ENCODE peak calls at places on chromosomes 4 and X, in seven cellular contexts. Q is stomach, I is breast epithelium, D is GM23338, Y is HCT116, O is suprapubic skin, G is endothelial cell of umbilical vein. A is an unnamed sample.

GRCh38 chr4:181745933-181746627 is 497.1 kb upstream of the TENM3 start:
- DNase-seq in Q (no peak), I (no peak), D (no peak), Y (no peak), O (no peak), G (no peak), A (no peak)

GRCh38 chr4:134122903-134123302 is 78.7 kb downstream of the PABPC4L start:
- DNase-seq in Q (no peak), I (no peak), D (no peak), Y (no peak), O (no peak), G (no peak), A (no peak)

GRCh38 chr4:40149960-40150385 is 46.9 kb upstream of the RHOH start:
- DNase-seq in Q (peak), I (peak), D (peak), Y (peak), O (no peak), G (peak), A (no peak)

GRCh38 chr4:153750197-153750817 is 9.5 kb downstream of the RNF175 start:
- DNase-seq in Q (peak), I (no peak), D (peak), Y (peak), O (no peak), G (peak), A (no peak)

GRCh38 chr4:122663814-122664610 is 43.1 kb upstream of the IL21 start:
- DNase-seq in Q (no peak), I (no peak), D (no peak), Y (no peak), O (no peak), G (peak), A (no peak)

GRCh38 chr4:6463311-6464289 is 8.8 kb downstream of the PPP2R2C start:
- DNase-seq in Q (peak), I (peak), D (no peak), Y (no peak), O (peak), G (no peak), A (peak)

GRCh38 chr4:54395013-54395527 is 166.0 kb downstream of the PDGFRA start:
- DNase-seq in Q (no peak), I (no peak), D (no peak), Y (no peak), O (no peak), G (no peak), A (no peak)

GRCh38 chr4:88418411-88418810 is 38.5 kb upstream of the HERC5 start:
- DNase-seq in Q (no peak), I (no peak), D (no peak), Y (no peak), O (no peak), G (peak), A (no peak)

DNA sequence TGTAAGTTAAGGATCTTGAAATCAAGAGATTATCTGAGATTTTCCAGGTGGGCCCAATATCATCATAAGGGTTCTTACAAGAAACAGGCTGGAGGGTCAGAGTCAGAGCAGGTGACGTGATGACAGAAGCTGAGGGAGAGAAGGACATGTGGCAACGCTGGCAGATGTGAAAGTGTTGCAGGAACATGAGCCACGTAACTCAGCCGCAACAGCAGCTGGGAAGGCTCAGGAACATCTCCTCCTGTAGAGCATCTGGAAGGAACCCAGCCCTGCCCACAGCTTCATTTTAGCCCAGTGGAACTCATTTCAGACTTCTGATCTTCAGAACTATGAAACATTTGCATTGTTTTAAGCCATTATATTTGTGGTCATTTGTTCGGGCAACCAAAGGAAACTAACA is 156.3 kb upstream of the VEGFC start:
- DNase-seq in Q (no peak), I (no peak), D (no peak), Y (no peak), O (no peak), G (no peak), A (no peak)
- TF ChIP-seq POLR2AphosphoS5 in Q (no peak), I (no peak), D (no peak), Y (no peak), O (no peak), G (no peak), A (peak)

GRCh38 chrX:43731086-43731485 is 75.0 kb downstream of the MAOA start:
- DNase-seq in Q (no peak), I (no peak), D (no peak), Y (no peak), O (no peak), G (no peak), A (no peak)

GRCh38 chrX:43735957-43736356 is 79.9 kb downstream of the MAOA start:
- DNase-seq in Q (no peak), I (no peak), D (peak), Y (no peak), O (no peak), G (no peak), A (no peak)

GRCh38 chrX:43735534-43735933 is 79.4 kb downstream of the MAOA start:
- DNase-seq in Q (no peak), I (no peak), D (no peak), Y (no peak), O (no peak), G (no peak), A (no peak)

GRCh38 chrX:43734444-43734843 is 78.3 kb downstream of the MAOA start:
- DNase-seq in Q (no peak), I (no peak), D (no peak), Y (no peak), O (no peak), G (no peak), A (no peak)

DNA sequence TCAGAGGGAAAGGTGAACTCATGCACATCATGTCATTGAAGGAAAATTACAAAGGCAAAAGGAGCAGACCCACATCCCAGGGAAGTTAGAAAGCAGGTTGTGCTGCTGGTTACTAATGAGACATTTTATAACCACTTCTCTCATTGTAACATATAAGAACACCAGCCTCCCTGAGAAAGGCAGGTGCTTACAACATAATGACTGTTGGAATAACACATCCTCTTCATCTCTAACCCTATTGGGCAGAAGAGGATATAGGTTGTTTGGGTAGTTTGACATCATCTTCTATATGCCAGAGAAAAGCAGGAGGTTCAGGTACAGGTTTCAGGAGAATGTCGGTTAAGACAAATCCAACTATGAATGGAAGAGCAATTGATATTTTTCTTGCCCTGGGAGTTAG is 77.6 kb downstream of the MAOA start:
- DNase-seq in Q (no peak), I (no peak), D (no peak), Y (no peak), O (no peak), G (no peak), A (no peak)
- H3K27ac ChIP-seq in Q (no peak), I (no peak), D (no peak), Y (no peak), O (no peak), G (no peak), A (no peak)

DNA sequence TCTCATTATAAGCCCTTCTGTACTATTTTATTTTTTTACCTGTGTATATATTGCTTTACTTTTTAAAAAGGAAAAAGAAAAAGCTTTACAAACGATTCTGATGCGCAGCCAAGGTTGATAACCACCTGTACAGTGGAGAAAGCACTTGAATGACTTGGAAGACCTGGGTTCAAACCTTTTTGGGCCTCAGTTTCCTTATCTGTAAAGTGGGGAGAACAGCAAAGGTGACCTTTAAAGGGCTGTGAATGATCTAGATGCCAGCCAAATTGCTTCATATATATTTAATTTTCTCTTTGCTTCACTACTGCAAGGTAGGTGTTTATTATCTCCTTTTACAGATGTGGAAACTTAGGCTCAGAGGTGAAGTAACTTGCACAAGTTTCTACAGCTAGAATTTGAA is 45.0 kb downstream of the SMC1A start:
- DNase-seq in Q (no peak), I (no peak), D (no peak), Y (no peak), O (no peak), G (no peak), A (no peak)
- TF ChIP-seq POLR2AphosphoS5 in Q (no peak), I (no peak), D (no peak), Y (no peak), O (no peak), G (no peak), A (no peak)

GRCh38 chr4:185343726-185344581 is 51.8 kb downstream of the LRP2BP start:
- DNase-seq in Q (no peak), I (no peak), D (no peak), Y (no peak), O (no peak), G (peak), A (no peak)
- H3K27ac ChIP-seq in Q (no peak), I (peak), D (peak), Y (no peak), O (no peak), G (peak), A (peak)

GRCh38 chr4:187612211-187612780 is 383.3 kb upstream of the ZFP42 start:
- DNase-seq in Q (no peak), I (no peak), D (no peak), Y (no peak), O (no peak), G (no peak), A (no peak)
- TF ChIP-seq POLR2AphosphoS5 in Q (no peak), I (no peak), D (no peak), Y (no peak), O (no peak), G (no peak), A (no peak)

GRCh38 chr4:168637872-168638756 is 141.3 kb downstream of the PALLD start:
- DNase-seq in Q (no peak), I (no peak), D (no peak), Y (no peak), O (no peak), G (no peak), A (no peak)
- H3K27ac ChIP-seq in Q (peak), I (no peak), D (no peak), Y (peak), O (no peak), G (no peak), A (no peak)

GRCh38 chr4:167717495-167717894 is 374.8 kb upstream of the ANXA10 start:
- DNase-seq in Q (no peak), I (no peak), D (no peak), Y (no peak), O (no peak), G (no peak), A (no peak)
- TF ChIP-seq POLR2AphosphoS5 in Q (no peak), I (no peak), D (no peak), Y (no peak), O (no peak), G (no peak), A (no peak)